ENCODE peak calls at places on chromosomes 7 and 10, in seven cellular contexts. Z is SK-N-DZ; Q is activated CD4-positive, alpha-beta T cell treated with anti-CD3 and anti-CD28 coated beads, Interleukin-2, amount 50 U/mL, for 48 hours; I is HAP-1; A is body of pancreas; N is transverse colon; R is kidney epithelial cell. P is an unnamed sample.

GRCh38 chr7:97009753-97010732 is 4.7 kb downstream of the DLX6 start:
- DNase-seq in Z (no peak), N (no peak), A (no peak), Q (no peak), I (no peak), R (no peak), P (no peak)

GRCh38 chr7:8481096-8481495 is 47.7 kb downstream of the NXPH1 start:
- DNase-seq in N (no peak), A (no peak), Z (no peak), I (no peak), R (no peak), Q (no peak), P (no peak)

GRCh38 chr10:27679996-27680395 is 65.6 kb downstream of the MKX start:
- DNase-seq in A (no peak), Q (no peak), Z (no peak), N (no peak), I (no peak), R (no peak), P (no peak)

GRCh38 chr7:16649196-16649595 is 3.2 kb downstream of the BZW2 start:
- DNase-seq in Q (no peak), N (no peak), A (no peak), Z (no peak), R (no peak), I (no peak), P (peak; percentile 39)

GRCh38 chr7:99036531-99037175 is 107.3 kb downstream of the SMURF1 start:
- DNase-seq in N (no peak), A (no peak), Q (peak; percentile 15), R (peak; percentile 26), Z (no peak), I (no peak), P (peak; percentile 96)

GRCh38 chr10:69875856-69876255 is 74.2 kb downstream of the COL13A1 start:
- DNase-seq in R (no peak), Z (no peak), N (no peak), A (no peak), Q (no peak), I (no peak), P (no peak)

GRCh38 chr10:42809670-42810069 is 27.1 kb downstream of the BMS1 start:
- DNase-seq in A (no peak), N (no peak), R (no peak), Z (no peak), I (no peak), Q (no peak), P (no peak)

GRCh38 chr7:112422842-112423496 is 27.3 kb upstream of the IFRD1 start:
- DNase-seq in A (peak; percentile 85), Q (peak; percentile 25), Z (peak; percentile 31), R (peak; percentile 77), I (peak; percentile 75), N (peak; percentile 55), P (peak; percentile 97)

GRCh38 chr7:135998081-135998480 is 20.9 kb upstream of the MTPN start:
- DNase-seq in Q (no peak), A (no peak), R (no peak), N (no peak), I (no peak), Z (no peak), P (no peak)

GRCh38 chr7:73968511-73968910 is 59.5 kb upstream of the ELN start:
- DNase-seq in A (no peak), Z (no peak), I (no peak), Q (no peak), N (no peak), R (no peak), P (peak; percentile 49)

GRCh38 chr10:79286318-79286951 is 60.8 kb upstream of the PPIF start:
- DNase-seq in N (peak; percentile 87), I (no peak), R (no peak), A (peak; percentile 48), Z (no peak), Q (peak; percentile 79), P (no peak)

GRCh38 chr10:123031124-123031523 is 22.3 kb downstream of the ACADSB start:
- DNase-seq in A (no peak), R (no peak), Q (no peak), Z (no peak), N (no peak), I (no peak), P (no peak)

GRCh38 chr7:54878339-54878738 is 119.3 kb upstream of the SEC61G start:
- DNase-seq in R (no peak), A (no peak), Z (no peak), Q (no peak), N (no peak), I (no peak), P (peak; percentile 26)

GRCh38 chr7:111756687-111757178 is 194.4 kb upstream of the IMMP2L start:
- DNase-seq in Q (no peak), R (no peak), N (peak; percentile 11), A (peak; percentile 25), I (no peak), Z (no peak), P (peak; percentile 83)

GRCh38 chr10:27360581-27361172 is 120.1 kb upstream of the ACBD5 start:
- DNase-seq in A (peak; percentile 75), Z (peak; percentile 68), I (peak; percentile 57), N (peak; percentile 81), R (peak; percentile 19), Q (peak; percentile 87), P (peak; percentile 69)

GRCh38 chr10:71608863-71609768 is 110.5 kb downstream of the C10orf105 start:
- DNase-seq in I (peak; percentile 54), N (peak; percentile 83), Z (peak; percentile 76), R (no peak), Q (peak; percentile 85), A (peak; percentile 71), P (peak; percentile 69)

GRCh38 chr7:148701414-148701813 is 2.7 kb downstream of the CUL1 start:
- DNase-seq in A (no peak), R (no peak), N (no peak), I (no peak), Z (no peak), Q (no peak), P (peak; percentile 34)

GRCh38 chr10:71969929-71970328 is 5.7 kb downstream of the CHST3 start:
- DNase-seq in R (no peak), Q (no peak), A (no peak), I (no peak), Z (no peak), N (no peak), P (no peak)

GRCh38 chr7:47940482-47941001 is 7.7 kb downstream of the PKD1L1 start:
- DNase-seq in R (no peak), A (no peak), N (peak; percentile 77), Z (no peak), Q (no peak), I (no peak), P (peak; percentile 37)

GRCh38 chr7:51329696-51330263 is 13.2 kb upstream of the COBL start:
- DNase-seq in N (no peak), Z (no peak), Q (no peak), A (no peak), I (no peak), R (no peak), P (no peak)

GRCh38 chr10:8346861-8347260 is 292.4 kb downstream of the GATA3 start:
- DNase-seq in Q (no peak), A (no peak), R (no peak), I (no peak), N (no peak), Z (no peak), P (no peak)

GRCh38 chr7:12827219-12827821 is 139.9 kb downstream of the ARL4A start:
- DNase-seq in R (no peak), A (no peak), I (no peak), N (no peak), Q (no peak), Z (no peak), P (peak; percentile 40)

GRCh38 chr7:154775681-154776080 is 227.2 kb downstream of the PAXIP1 start:
- DNase-seq in I (no peak), R (no peak), Q (no peak), A (no peak), N (no peak), Z (no peak), P (no peak)

GRCh38 chr7:73865738-73866445 is 4.9 kb downstream of the TMEM270 start:
- DNase-seq in A (peak; percentile 48), R (no peak), I (no peak), N (peak; percentile 37), Q (peak; percentile 27), Z (no peak), P (peak; percentile 81)

GRCh38 chr10:13492493-13493180 is 36.2 kb downstream of the BEND7 start:
- DNase-seq in Z (no peak), R (no peak), A (no peak), Q (no peak), I (no peak), N (no peak), P (no peak)

GRCh38 chr7:10315881-10316280 is 657.8 kb upstream of the PHF14 start:
- DNase-seq in Z (no peak), N (no peak), I (no peak), R (no peak), Q (no peak), A (no peak), P (no peak)

GRCh38 chr10:131083915-131084790 is 227.4 kb downstream of the TCERG1L start:
- DNase-seq in A (no peak), I (no peak), N (no peak), Z (no peak), R (no peak), Q (no peak), P (no peak)

GRCh38 chr7:69814421-69814962 is 216.2 kb downstream of the AUTS2 start:
- DNase-seq in A (no peak), N (no peak), R (no peak), Z (no peak), Q (no peak), I (no peak), P (peak; percentile 73)

GRCh38 chr10:80486785-80487421 is 32.8 kb downstream of the TSPAN14 start:
- DNase-seq in Q (no peak), Z (no peak), I (no peak), A (no peak), N (peak; percentile 4), R (no peak), P (no peak)

GRCh38 chr7:142585425-142585824 is 163.8 kb upstream of the PRSS1 start:
- DNase-seq in I (no peak), N (no peak), A (no peak), Z (peak; percentile 43), R (no peak), Q (no peak), P (no peak)